ENCODE peak calls at places on chromosome 19, in four cellular contexts. G is K562, R is SK-N-SH, Y is neural progenitor cell. I is an unnamed sample.

GRCh38 chr19:52191951-52192350 is 2.1 kb downstream of the PPP2R1A start:
- DNase-seq in R (no peak), G (no peak), Y (no peak), I (no peak)

GRCh38 chr19:16381756-16382401 is 57.3 kb downstream of the KLF2 start:
- DNase-seq in G (no peak), Y (no peak), R (no peak), I (no peak)

GRCh38 chr19:48635263-48635965 is 1.8 kb downstream of the DBP start:
- DNase-seq in Y (peak; percentile 90), R (peak; percentile 89), G (peak; percentile 88), I (peak; percentile 90)

GRCh38 chr19:30718728-30719127 is 346.5 kb downstream of the ZNF536 start:
- DNase-seq in R (peak; percentile 53), Y (no peak), G (no peak), I (no peak)

GRCh38 chr19:17339088-17339741 is 1.9 kb downstream of the GTPBP3 start:
- DNase-seq in G (peak; percentile 69), R (peak; percentile 63), Y (no peak), I (peak; percentile 79)

GRCh38 chr19:45848922-45849321 is 14.0 kb downstream of the SYMPK start:
- DNase-seq in Y (no peak), G (peak; percentile 48), R (no peak), I (peak; percentile 48)

GRCh38 chr19:30278882-30279254 is 93.3 kb upstream of the ZNF536 start:
- DNase-seq in Y (no peak), G (no peak), R (no peak), I (no peak)

GRCh38 chr19:8261881-8262280 is 46.3 kb downstream of the CD320 start:
- DNase-seq in Y (no peak), G (no peak), R (no peak), I (no peak)

GRCh38 chr19:9296336-9296735 is 13.3 kb downstream of the ZNF699 start:
- DNase-seq in R (no peak), Y (no peak), G (no peak), I (no peak)

GRCh38 chr19:40989453-40989852 is 1.6 kb upstream of the CYP2B6 start:
- DNase-seq in Y (no peak), R (no peak), G (no peak), I (no peak)

GRCh38 chr19:1884291-1884718 is 991 bp downstream of the ABHD17A start:
- DNase-seq in G (peak; percentile 21), Y (no peak), R (no peak), I (peak; percentile 61)

GRCh38 chr19:42175952-42176648 is 41.4 kb downstream of the DEDD2 start:
- DNase-seq in R (peak; percentile 59), G (no peak), Y (peak; percentile 65), I (peak; percentile 51)

GRCh38 chr19:45231891-45232290 is 13.3 kb downstream of the EXOC3L2 start:
- DNase-seq in R (peak; percentile 9), Y (no peak), G (no peak), I (no peak)

GRCh38 chr19:45475537-45476348 is 7.9 kb downstream of the FOSB start:
- DNase-seq in R (no peak), Y (no peak), G (no peak), I (no peak)

GRCh38 chr19:45939792-45940514 is 25.4 kb upstream of the NANOS2 start:
- DNase-seq in R (no peak), Y (no peak), G (no peak), I (no peak)

GRCh38 chr19:48391100-48392005 is at the start of gene KDELR1:
- DNase-seq in Y (peak; percentile 84), G (peak; percentile 90), R (peak; percentile 96), I (peak; percentile 86)

GRCh38 chr19:17348700-17349099 is 11.3 kb downstream of the GTPBP3 start:
- DNase-seq in G (peak; percentile 16), Y (peak; percentile 65), R (peak; percentile 86), I (no peak)

GRCh38 chr19:49017666-49018351 is 918 bp upstream of the LHB start:
- DNase-seq in G (peak; percentile 72), Y (peak; percentile 79), R (peak; percentile 89), I (peak; percentile 75)

GRCh38 chr19:46232029-46232428 is 2.5 kb downstream of the IGFL1 start:
- DNase-seq in Y (no peak), G (no peak), R (no peak), I (no peak)

GRCh38 chr19:21130097-21130775 is 11.6 kb upstream of the ZNF431 start:
- DNase-seq in Y (no peak), R (no peak), G (no peak), I (no peak)

GRCh38 chr19:38023245-38023644 is 116.2 kb downstream of the SIPA1L3 start:
- DNase-seq in R (no peak), G (no peak), Y (no peak), I (no peak)

GRCh38 chr19:58059681-58060080 is 599 bp downstream of the ZNF135 start:
- DNase-seq in Y (no peak), R (no peak), G (no peak), I (no peak)

GRCh38 chr19:23328211-23328610 is 67.1 kb downstream of the ZNF91 start:
- DNase-seq in G (no peak), R (no peak), Y (no peak), I (no peak)

GRCh38 chr19:47226426-47227346 is 4.3 kb downstream of the BBC3 start:
- DNase-seq in R (peak; percentile 60), G (peak; percentile 56), Y (peak; percentile 66), I (peak; percentile 81)

GRCh38 chr19:10006335-10006708 is 4.0 kb downstream of the COL5A3 start:
- DNase-seq in G (no peak), Y (no peak), R (no peak), I (no peak)

GRCh38 chr19:1992759-1993260 is 22.7 kb downstream of the BTBD2 start:
- DNase-seq in R (peak; percentile 93), G (peak; percentile 97), Y (peak; percentile 37), I (peak; percentile 85)

GRCh38 chr19:39870171-39870971 is 24.2 kb upstream of the FBL start:
- DNase-seq in Y (peak; percentile 52), R (no peak), G (peak; percentile 35), I (no peak)

GRCh38 chr19:35959040-35959967 is 23.1 kb downstream of the LRFN3 start:
- DNase-seq in R (peak; percentile 63), G (peak; percentile 54), Y (peak; percentile 58), I (no peak)

GRCh38 chr19:10206226-10206873 is 11.6 kb upstream of the DNMT1 start:
- DNase-seq in G (no peak), R (no peak), Y (no peak), I (no peak)

DNA sequence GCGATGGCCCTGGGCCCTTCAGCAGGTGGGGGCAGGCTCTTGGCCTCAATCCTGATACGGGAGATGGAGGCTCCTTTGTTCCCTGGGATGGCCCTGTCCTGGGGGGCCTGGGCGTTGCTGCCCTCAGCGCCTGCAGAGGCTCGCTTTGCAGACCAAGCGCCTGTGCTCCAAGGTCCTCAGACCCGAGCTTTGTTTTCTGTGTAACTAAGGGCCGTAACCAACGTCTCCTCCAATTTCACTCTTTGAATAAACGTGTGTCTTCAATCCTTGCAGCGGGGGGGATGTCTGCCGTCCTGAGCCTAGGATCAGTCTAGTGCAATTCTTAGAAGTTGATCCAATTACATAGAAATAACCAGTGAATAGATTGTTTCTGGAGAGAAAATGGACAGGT is 5.2 kb downstream of the PTBP1 start:
- DNase-seq in R (no peak), G (no peak), Y (peak; percentile 35), I (no peak)
- H3K4me1 ChIP-seq in R (peaks cover 41% of the 10 kb centered on the region), G (peaks cover 83% of the 10 kb centered on the region), Y (peaks cover 39% of the 10 kb centered on the region), I (peaks cover 13% of the 10 kb centered on the region)

DNA sequence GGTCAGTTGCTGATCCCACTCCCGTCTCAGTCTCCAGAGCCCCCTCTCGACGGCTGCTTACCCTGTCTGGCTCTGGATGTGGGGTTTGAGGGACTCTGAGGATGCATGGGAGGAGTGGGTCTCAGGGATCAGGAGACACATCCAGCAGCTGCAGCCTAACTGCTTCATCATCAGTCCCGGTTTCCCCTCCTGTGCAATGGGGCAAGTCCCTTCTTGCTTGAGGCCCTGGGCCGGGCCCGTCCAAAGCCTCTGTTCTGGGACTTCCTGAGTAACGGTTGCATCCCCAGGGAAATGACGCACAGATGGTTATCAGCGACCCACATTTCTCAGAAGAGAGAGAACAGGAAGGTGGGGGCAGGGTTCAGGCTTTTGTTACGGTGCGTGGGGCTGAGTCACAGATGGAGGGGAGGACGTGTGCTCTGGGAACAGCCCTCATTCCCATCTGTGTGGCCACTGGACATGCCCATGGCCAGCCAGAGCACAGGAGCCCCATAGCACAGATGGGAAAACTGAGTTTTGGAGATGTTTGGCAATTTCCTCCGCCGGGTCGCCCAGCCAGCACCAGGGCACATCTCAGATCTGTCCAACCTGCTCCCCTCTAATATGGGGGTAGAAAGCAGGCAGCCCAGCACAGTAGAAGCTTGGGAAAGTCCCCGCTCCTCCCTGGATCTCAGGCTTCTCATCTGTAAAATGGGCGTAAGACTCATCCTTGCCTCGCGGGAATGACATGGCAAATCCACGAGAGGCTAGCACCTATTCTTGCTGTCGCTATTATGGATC is 19.3 kb downstream of the GNA15 start:
- DNase-seq in G (peak; percentile 93), Y (no peak), R (peak; percentile 66), I (peak; percentile 86)
- H3K9ac ChIP-seq in G (peak overlapping the region; percentile 79), Y (no peak overlapping the region), R (peak overlapping the region; percentile 71), I (peak overlapping the region; percentile 14)

DNA sequence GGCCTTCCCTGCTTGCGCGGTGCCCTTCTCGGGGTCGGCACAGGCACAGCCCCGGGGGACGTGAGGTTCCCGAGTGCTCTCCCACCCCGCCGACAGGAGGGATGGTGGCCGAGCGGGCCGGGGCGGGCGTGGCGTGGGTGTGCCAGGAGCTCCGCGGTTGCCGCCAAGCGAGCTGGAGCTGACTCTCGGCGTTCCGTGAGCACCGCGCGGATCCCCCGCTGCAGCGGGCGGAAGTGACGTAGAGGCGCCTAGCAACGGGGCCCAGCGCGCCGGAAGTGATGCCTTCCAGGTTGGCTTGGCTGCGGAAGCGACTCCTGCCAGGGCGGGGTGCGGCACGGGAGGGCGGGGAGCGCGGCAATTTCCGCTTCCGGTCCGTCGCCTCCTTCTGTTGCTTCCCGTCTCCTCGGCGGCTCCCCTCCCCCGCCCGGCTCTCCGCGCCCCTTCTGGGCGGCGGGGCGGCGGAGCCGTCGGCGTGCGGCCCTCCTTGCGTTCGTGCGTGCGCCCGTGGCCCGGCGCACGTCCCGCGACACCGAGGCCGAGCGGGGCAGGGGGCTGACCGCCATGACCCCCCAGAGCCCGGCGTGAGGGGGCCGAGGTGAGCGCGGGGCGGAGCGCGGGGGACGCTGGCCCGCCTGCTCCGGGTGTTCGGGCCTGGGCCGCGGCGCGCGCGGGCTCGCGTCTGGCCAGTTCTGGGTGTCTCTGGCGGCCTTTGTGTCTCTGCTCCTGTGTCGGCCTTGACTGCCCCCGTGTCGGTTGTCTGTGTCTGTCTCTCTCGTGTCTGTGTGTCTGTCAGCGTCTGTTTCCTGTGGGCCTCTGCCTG is at the start of gene EPN1:
- DNase-seq in R (peak; percentile 99), G (peak; percentile 90), Y (peak; percentile 100), I (peak; percentile 100)
- H3K36me3 ChIP-seq in R (peaks cover 21% of the 10 kb centered on the region), G (peaks cover 82% of the 10 kb centered on the region), Y (no peaks in the 10 kb centered on the region), I (peaks cover 24% of the 10 kb centered on the region)

GRCh38 chr19:5264453-5264852 is 76.2 kb downstream of the PTPRS start:
- DNase-seq in G (no peak), R (no peak), Y (no peak), I (no peak)

GRCh38 chr19:5262721-5263120 is 77.9 kb downstream of the PTPRS start:
- DNase-seq in G (no peak), Y (no peak), R (no peak), I (no peak)

GRCh38 chr19:5263615-5264014 is 77.0 kb downstream of the PTPRS start:
- DNase-seq in R (no peak), G (no peak), Y (no peak), I (no peak)

GRCh38 chr19:5268801-5269200 is 71.8 kb downstream of the PTPRS start:
- DNase-seq in G (peak; percentile 39), R (no peak), Y (no peak), I (no peak)

DNA sequence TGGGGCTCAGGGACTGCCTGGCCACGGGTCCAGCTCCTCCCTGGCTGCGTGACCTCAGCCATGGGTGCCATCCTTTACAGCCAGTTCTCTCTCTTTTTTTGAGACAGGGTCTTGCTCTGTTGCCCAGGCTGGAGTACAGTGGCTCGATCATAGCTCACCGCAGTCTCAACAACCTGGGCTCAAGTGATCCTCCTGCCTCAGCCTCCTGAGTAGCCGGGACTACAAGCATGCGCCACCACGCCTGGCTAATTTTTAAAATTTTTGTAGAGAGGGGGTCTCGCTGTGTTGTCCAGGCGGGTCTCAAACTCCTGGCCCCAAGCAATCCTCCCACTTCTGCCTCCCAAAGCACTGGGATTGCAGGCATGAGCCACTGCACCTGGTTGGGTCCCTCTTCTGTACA is 75.4 kb downstream of the PTPRS start:
- DNase-seq in G (no peak), R (no peak), Y (no peak), I (no peak)
- H3K4me1 ChIP-seq in G (peaks cover 25% of the 10 kb centered on the region), R (no peaks in the 10 kb centered on the region), Y (no peaks in the 10 kb centered on the region), I (no peaks in the 10 kb centered on the region)